ENCODE peak calls at places on chromosomes 5 and 9, in eight cellular contexts. R is pancreas, P is esophagus squamous epithelium, Y is progenitor cell of endocrine pancreas, F is Calu3, G is lower leg skin, U is gastrocnemius medialis, C is PC-9. O is an unnamed sample.

GRCh38 chr5:919356-920000 is 26.8 kb downstream of the TRIP13 start:
- DNase-seq in R (no peak), P (no peak), Y (no peak), F (no peak), G (no peak), U (no peak), C (no peak), O (no peak)

GRCh38 chr9:123724211-123724831 is 205.6 kb downstream of the DENND1A start:
- DNase-seq in R (no peak), P (no peak), Y (no peak), F (no peak), G (no peak), U (no peak), C (no peak), O (no peak)

GRCh38 chr9:88772602-88773001 is 218.7 kb upstream of the S1PR3 start:
- DNase-seq in R (no peak), P (no peak), Y (no peak), F (no peak), G (no peak), U (no peak), C (no peak), O (no peak)

GRCh38 chr9:131621551-131622321 is 76.4 kb downstream of the PRRT1B start:
- DNase-seq in R (no peak), P (no peak), Y (no peak), F (no peak), G (no peak), U (no peak), C (no peak), O (no peak)

GRCh38 chr5:5422819-5423515 is 490 bp downstream of the ICE1 start:
- DNase-seq in R (peak; percentile 68), P (no peak), Y (peak; percentile 27), F (no peak), G (no peak), U (no peak), C (no peak), O (no peak)

GRCh38 chr5:111829701-111830100 is 72.7 kb upstream of the NREP start:
- DNase-seq in R (no peak), P (no peak), Y (no peak), F (no peak), G (no peak), U (no peak), C (no peak), O (no peak)

GRCh38 chr9:14312721-14313377 is 1.1 kb downstream of the NFIB start:
- DNase-seq in R (peak; percentile 75), P (no peak), Y (no peak), F (no peak), G (no peak), U (no peak), C (no peak), O (no peak)

GRCh38 chr9:110532908-110533665 is 46.5 kb downstream of the SVEP1 start:
- DNase-seq in R (no peak), P (no peak), Y (no peak), F (no peak), G (no peak), U (no peak), C (no peak), O (no peak)

GRCh38 chr5:142326480-142326938 is 1.7 kb upstream of the SPRY4 start:
- DNase-seq in R (no peak), P (no peak), Y (no peak), F (no peak), G (no peak), U (no peak), C (no peak), O (no peak)

GRCh38 chr5:142325677-142326479 is 1.1 kb upstream of the SPRY4 start:
- DNase-seq in R (peak; percentile 69), P (no peak), Y (peak; percentile 43), F (peak; percentile 88), G (no peak), U (no peak), C (peak; percentile 71), O (peak; percentile 67)

GRCh38 chr5:142323480-142324376 is 1.1 kb downstream of the SPRY4 start:
- DNase-seq in R (no peak), P (no peak), Y (peak; percentile 28), F (peak; percentile 48), G (no peak), U (no peak), C (peak; percentile 52), O (no peak)

GRCh38 chr5:142324377-142324870 is 397 bp downstream of the SPRY4 start:
- DNase-seq in R (peak; percentile 71), P (no peak), Y (peak; percentile 29), F (peak; percentile 64), G (no peak), U (no peak), C (no peak), O (no peak)

DNA sequence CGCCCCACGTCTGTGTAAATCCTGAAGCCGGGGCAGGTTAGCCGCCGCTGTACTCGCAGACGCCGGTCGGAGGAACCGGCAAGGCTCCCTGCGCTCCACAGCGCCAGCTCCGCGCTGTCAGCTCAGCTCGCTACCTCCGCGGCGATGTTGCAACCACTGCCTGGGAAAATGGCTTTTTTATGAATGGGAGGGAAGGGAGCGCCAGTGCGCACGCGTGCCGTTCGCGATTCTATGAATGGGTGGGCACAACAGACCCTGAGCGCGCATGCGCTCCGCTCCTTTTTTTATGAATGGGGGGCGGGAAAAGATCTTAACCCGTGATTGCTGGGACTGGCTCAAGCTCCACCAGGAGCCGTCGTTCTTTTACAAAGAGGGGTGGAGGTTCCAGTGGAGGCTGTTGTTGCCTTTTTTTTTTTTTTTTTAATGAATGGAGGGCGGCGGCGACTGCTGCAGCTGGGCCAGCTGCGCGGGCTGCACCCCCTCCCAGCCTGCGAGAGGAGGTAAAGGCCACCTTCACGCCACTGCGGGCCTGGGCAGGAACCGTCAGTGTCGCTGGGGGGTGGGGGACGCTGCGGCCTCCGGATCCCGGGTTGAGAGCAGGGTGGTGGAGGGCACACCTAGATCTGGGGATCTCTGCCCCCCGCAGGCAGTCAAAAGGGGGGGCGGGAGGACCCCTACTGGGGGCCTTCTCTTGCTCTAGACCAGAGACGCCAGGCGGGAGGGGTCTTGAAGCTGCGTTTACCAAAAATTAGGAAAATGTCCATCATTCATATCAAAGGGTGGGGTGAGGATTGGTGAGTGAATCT is at the start of gene SPRY4:
- DNase-seq in R (peak; percentile 91), P (peak; percentile 31), Y (peak; percentile 93), F (peak; percentile 97), G (peak; percentile 90), U (peak; percentile 71), C (peak; percentile 96), O (peak; percentile 79)
- TF ChIP-seq CTCF in R (no peak), P (no peak), Y (no peak), F (no peak), G (no peak), U (no peak), C (no peak), O (no peak)

GRCh38 chr9:136782452-136782851 is 8.7 kb upstream of the TMEM141 start:
- DNase-seq in R (no peak), P (no peak), Y (no peak), F (no peak), G (no peak), U (no peak), C (no peak), O (no peak)

GRCh38 chr9:136777359-136777758 is 13.0 kb upstream of the LCN15 start:
- DNase-seq in R (no peak), P (no peak), Y (no peak), F (no peak), G (no peak), U (no peak), C (no peak), O (no peak)

GRCh38 chr9:136776947-136777346 is 12.6 kb upstream of the LCN15 start:
- DNase-seq in R (no peak), P (no peak), Y (no peak), F (no peak), G (no peak), U (no peak), C (no peak), O (no peak)

GRCh38 chr9:136784249-136784996 is 6.7 kb upstream of the TMEM141 start:
- DNase-seq in R (no peak), P (no peak), Y (no peak), F (peak; percentile 24), G (no peak), U (no peak), C (no peak), O (no peak)

DNA sequence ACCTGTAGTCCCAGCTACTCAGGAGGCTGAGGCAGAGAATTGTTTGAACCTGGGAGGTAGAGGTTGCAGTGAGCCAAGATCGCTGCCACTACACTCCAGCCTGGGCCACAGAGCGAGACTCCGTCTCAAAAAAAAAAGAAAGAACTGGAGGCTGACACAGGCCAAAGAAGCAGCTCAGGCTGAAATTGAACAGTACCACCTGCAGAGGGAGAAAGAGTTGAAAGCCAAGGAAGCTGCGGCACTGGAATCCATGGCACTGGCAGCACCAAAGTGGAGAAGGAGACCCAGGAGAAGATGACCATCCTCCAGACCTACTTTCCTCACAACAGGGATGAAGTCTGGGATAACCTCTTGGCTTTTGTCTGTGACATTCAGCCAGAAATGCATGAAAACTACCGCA is 11.3 kb upstream of the TMEM141 start:
- DNase-seq in R (no peak), P (no peak), Y (no peak), F (no peak), G (no peak), U (no peak), C (no peak), O (no peak)
- TF ChIP-seq CTCF in R (no peak), P (no peak), Y (peak; percentile 34), F (no peak), G (no peak), U (no peak), C (no peak), O (no peak)

DNA sequence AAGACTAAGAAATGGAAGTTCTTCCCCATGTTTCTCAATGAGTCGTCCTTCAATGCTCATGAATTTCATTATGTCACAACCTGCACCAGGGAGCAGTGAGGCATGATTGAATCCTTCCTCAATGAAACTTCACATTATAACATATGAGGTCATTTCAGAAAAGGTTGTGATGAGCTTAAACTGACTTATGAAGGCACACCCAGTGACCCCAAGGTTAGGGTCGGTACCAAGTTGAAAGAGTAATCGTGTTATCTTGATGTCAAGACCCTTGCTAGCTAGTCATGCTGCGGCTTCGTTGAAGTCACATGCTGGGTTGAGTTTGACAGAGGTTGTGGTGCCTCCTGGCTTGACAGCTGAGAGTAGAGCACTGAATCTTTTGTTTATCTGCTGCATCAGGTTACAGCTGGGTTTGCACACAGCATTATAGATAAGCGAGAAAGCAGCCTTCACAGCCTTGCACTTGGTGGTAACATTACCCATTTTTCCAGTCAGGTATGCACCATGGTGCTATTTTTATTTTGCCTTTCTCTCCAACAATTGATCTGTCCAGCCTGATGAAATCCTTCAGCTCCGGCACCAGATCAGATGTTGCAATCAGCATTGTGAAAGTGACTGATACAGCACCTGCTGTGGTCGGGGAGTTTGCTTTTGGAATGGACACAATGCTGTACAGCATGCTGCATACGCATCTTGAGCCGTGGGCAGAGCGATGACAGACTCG is 133.2 kb downstream of the ERCC6L2 start:
- DNase-seq in R (no peak), P (no peak), Y (no peak), F (no peak), G (no peak), U (no peak), C (no peak), O (no peak)
- TF ChIP-seq CTCF in R (no peak), P (no peak), Y (no peak), F (no peak), G (no peak), U (no peak), C (no peak), O (no peak)

DNA sequence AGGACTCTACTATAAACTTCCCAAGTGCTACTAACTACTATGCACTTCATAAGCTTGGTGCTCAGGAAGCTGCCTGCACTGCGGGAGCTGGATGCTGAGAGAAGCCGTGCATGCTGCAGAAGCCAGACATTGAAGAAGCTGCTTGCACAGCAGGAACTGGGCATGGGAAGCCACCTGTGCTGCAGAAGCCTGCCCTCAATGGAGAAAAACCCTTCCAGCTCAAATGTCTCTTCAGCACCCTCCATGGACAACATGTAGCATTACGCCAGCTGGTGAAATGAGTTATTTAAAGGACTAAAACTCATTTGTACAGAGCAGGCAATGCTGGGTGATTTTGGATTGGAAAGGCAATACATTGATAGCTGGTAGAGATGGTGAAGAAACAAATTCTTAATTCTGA is 247.2 kb downstream of the KIF4B start:
- DNase-seq in R (no peak), P (no peak), Y (no peak), F (peak; percentile 2), G (no peak), U (no peak), C (no peak), O (no peak)
- TF ChIP-seq CTCF in R (no peak), P (no peak), Y (peak; percentile 49), F (no peak), G (no peak), U (no peak), C (no peak), O (no peak)